ENCODE peak calls at places on chromosome 18, in ten cellular contexts. C is sigmoid colon, Z is prostate gland, B is H1, X is transverse colon, E is K562, J is HCT116, H is stomach, I is breast epithelium, V is esophagus muscularis mucosa. G is an unnamed sample.

GRCh38 chr18:79507546-79508480 is 112.1 kb downstream of the NFATC1 start:
- DNase-seq in I (peak), X (peak), V (no peak), B (no peak), J (no peak), Z (peak), C (peak), E (no peak), H (peak), G (peak)

GRCh38 chr18:8052237-8052701 is 485.2 kb downstream of the PTPRM start:
- DNase-seq in X (no peak), E (no peak), I (no peak), H (no peak), Z (no peak), B (no peak), V (no peak), C (no peak), J (no peak), G (no peak)

GRCh38 chr18:70289351-70290330 is 796 bp downstream of the SOCS6 start:
- DNase-seq in X (peak), J (no peak), C (no peak), B (peak), V (no peak), I (no peak), H (peak), Z (peak), E (peak), G (no peak)

GRCh38 chr18:70464343-70465114 is 175.7 kb downstream of the SOCS6 start:
- DNase-seq in Z (peak), B (peak), E (peak), C (peak), V (no peak), X (peak), J (peak), H (peak), I (no peak), G (peak)

GRCh38 chr18:75183524-75183923 is 25.4 kb downstream of the PTGR3 start:
- DNase-seq in I (no peak), E (no peak), B (no peak), X (no peak), J (peak), H (no peak), Z (no peak), C (no peak), V (no peak), G (no peak)

GRCh38 chr18:25650201-25650941 is 298.4 kb upstream of the ZNF521 start:
- DNase-seq in J (no peak), C (no peak), E (no peak), V (no peak), Z (no peak), H (no peak), X (no peak), B (no peak), I (no peak), G (no peak)

GRCh38 chr18:69968073-69968472 is 20.4 kb upstream of the CD226 start:
- DNase-seq in H (no peak), X (no peak), J (no peak), V (no peak), I (no peak), Z (no peak), B (no peak), C (no peak), E (no peak), G (no peak)

GRCh38 chr18:46764586-46764985 is 7.7 kb upstream of the ST8SIA5 start:
- DNase-seq in C (no peak), H (no peak), E (no peak), V (no peak), J (no peak), B (no peak), I (no peak), Z (no peak), X (no peak), G (no peak)

GRCh38 chr18:29430416-29430815 is 1253.5 kb upstream of the CDH2 start:
- DNase-seq in I (no peak), B (no peak), X (no peak), J (peak), E (no peak), V (no peak), Z (no peak), H (no peak), C (no peak), G (no peak)

GRCh38 chr18:32021756-32022564 is 3.3 kb downstream of the RNF125 start:
- DNase-seq in B (no peak), I (no peak), E (no peak), X (no peak), C (no peak), Z (no peak), V (no peak), J (no peak), H (no peak), G (no peak)

GRCh38 chr18:32019251-32019943 is 772 bp downstream of the RNF125 start:
- DNase-seq in H (peak), C (no peak), E (peak), X (peak), B (peak), V (no peak), Z (peak), I (peak), J (peak), G (peak)

DNA sequence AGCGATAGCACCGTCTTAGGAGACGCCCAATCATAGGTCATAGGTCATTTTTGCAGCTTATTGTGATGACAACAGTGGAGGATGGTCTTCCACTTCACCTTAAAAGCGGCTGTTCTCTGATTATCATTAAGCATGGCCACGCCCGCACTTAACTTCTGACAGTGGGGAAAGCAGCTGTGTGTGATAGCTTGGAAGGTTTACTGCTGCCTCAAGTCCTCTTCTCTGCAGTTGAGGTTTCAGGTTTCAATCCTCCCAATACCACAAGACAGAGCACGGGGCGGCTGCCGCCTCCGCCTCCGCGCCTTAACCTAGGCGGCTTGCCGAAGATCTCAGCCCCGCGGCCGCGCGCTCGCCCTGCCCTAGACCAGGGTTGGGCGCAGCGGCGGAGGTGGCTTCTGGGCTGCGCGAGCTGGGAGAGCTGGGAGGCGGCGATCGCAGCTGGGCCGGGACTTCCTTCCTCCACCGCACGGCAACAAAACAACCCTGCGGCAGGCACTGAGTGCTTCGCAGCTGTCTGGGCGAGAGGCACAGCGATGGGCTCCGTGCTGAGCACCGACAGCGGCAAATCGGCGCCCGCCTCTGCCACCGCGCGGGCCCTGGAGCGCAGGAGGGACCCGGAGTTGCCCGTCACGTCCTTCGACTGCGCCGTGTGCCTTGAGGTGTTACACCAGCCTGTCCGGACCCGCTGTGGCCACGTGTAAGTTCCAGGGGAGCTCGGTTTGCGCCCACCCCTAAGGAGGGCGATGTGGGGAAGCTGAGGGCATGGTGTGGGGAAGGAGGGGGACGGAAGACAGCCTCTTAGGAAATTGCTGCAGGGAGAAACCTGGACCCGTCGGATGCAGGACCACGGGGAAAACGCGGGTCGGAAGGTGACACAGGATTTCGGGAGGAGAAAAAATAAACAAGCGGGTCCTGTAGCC is at the start of gene RNF125:
- DNase-seq in H (peak), I (peak), Z (peak), E (peak), B (peak), V (peak), X (peak), J (peak), C (peak), G (peak)
- TF ChIP-seq POLR2AphosphoS5 in H (peak), I (peak), Z (peak), E (peak), B (no peak), V (peak), X (peak), J (peak), C (no peak), G (peak)

DNA sequence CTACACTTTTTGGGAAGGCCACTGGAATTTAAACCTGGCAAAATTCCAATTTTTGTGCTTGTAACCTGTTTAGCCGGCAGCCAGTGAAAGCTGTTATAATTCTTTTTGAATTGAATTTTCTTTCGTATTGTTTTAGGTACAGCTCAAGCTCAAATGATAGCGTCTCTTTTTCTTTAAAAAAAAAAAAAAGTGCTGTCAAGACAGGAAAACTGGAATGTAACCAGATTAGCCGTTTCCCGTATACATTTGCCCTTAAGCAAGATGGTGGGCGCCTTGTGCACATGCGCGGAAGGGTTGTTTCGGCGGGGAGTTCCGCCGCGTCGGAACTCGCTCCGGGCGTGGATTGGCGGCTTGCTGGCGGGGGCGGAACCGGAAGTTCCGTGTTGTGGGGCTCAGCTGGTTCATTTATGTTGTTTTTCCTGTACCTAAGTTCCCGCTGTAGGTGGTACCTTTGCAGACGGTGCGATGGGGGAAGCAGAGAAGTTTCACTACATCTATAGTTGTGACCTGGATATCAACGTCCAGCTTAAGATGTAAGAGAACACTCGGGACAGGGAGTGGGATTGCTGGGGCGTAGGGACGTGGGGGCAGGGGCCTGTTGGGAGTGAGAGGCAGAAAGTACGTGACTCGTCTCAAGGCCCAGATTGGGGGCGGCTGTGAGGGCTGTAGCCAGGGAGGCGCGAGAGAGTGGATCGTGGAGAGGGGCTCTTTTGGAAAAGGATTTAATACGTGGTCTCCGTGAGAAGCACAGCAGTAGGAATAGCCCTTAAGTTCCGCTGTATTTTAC is at the start of gene PIK3C3:
- DNase-seq in E (peak), X (peak), Z (peak), J (peak), B (peak), V (peak), H (peak), I (peak), C (peak), G (peak)
- TF ChIP-seq POLR2A in E (peak), X (peak), Z (peak), J (no peak), B (peak), V (no peak), H (no peak), I (no peak), C (no peak), G (no peak)

DNA sequence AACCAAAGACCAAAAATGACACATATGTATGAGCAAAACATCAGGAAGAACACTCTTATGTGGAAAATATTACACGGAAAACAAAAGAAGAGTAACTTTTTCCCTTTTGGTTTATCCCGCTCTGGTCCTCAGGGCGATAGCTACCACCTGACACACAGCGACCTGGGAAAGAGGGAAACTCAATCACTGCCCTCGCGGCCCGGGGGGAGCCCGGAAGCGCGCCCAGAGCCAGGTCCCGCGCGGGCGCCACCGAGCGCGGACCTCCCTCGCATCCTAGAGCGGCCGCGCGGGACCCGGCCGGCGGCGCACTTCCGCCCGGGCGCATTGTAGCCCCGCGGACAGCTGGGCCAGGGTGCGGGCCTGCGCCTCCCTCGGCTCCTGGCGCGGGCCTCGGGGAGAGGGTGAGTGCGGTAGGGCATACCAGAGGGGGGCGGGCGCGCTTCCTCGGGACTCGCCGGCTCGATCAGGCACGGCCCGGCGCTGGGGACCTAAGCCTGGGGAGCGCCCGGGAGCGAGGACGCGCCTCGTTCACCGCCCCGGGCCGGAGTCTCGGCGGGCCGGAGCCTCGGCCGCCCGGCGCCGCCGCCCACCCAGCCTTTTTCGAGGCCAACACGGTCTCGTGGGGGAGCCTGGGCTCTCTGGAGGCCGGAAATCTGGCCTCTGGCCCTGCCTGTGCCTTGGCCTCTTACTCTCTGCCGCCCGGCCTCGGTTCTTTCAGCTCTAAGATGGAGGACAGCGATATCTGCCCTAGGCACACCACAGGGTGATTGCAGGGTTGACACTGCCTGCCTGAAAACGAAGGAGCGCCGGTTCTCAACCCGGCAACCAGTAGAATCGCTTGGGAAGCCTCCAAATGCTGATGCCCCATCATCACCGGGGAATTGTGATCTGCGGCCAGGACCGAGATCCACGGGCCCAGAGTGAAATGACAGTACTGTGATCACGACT is at the start of gene ELAC1:
- DNase-seq in X (peak), V (peak), H (peak), C (peak), E (peak), Z (peak), B (peak), I (peak), J (peak), G (peak)
- TF ChIP-seq CTCF in X (no peak), V (peak), H (no peak), C (no peak), E (no peak), Z (peak), B (no peak), I (no peak), J (no peak), G (no peak)

GRCh38 chr18:31946305-31947046 is 3.5 kb upstream of the TRAPPC8 start:
- DNase-seq in Z (no peak), C (no peak), B (no peak), X (no peak), V (no peak), I (no peak), H (no peak), J (no peak), E (no peak), G (no peak)

GRCh38 chr18:31941010-31941809 is 1.7 kb downstream of the TRAPPC8 start:
- DNase-seq in J (no peak), B (no peak), X (no peak), V (no peak), Z (no peak), C (no peak), E (no peak), H (no peak), I (no peak), G (no peak)

GRCh38 chr18:31943895-31944816 is 1.2 kb upstream of the TRAPPC8 start:
- DNase-seq in E (peak), C (no peak), B (no peak), X (no peak), V (no peak), I (no peak), Z (no peak), J (no peak), H (no peak), G (no peak)

GRCh38 chr18:31942999-31943894 is at the start of gene TRAPPC8:
- DNase-seq in B (peak), Z (peak), J (peak), V (peak), H (peak), C (peak), X (peak), I (peak), E (peak), G (peak)

DNA sequence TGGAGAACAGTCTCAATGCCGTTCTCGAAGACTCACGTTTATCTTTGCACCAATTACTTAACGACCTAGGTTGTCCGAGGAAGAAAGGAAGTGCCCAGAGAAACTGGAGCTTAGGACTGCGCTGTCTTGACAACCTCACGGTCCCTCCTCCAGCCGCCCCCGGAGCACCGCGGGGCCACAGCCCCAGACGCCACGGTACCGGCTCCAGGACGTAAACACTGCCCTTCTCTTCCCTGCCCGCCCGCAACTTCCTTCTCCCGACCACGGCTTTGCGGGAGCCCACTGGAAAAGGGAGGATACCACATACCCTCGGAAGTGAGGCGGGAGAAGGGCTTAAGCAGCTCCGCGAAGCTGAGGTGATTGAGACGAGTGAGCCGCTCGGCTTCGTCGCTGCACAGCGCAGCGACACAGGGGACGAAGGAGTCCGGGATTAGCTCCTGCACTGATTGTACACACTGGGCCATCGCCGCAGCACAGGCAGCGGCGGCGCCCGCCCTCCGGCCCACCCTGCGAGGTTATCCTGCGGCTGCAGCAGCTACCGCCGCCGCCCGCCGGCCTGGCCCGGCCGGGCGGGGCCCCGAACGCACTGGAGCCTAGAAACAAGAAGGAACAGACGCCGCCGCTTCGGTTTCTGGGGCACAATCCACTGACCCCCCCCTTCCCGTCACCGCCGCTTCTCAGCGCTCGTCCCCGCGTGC is 478 bp downstream of the TRAPPC8 start:
- DNase-seq in V (no peak), E (peak), X (peak), C (peak), B (no peak), Z (peak), I (no peak), H (no peak), J (no peak), G (peak)
- TF ChIP-seq POLR2AphosphoS5 in V (no peak), E (no peak), X (no peak), C (no peak), B (no peak), Z (no peak), I (peak), H (no peak), J (no peak), G (no peak)

GRCh38 chr18:9613550-9614400 is 584 bp downstream of the PPP4R1 start:
- DNase-seq in V (no peak), C (peak), X (peak), B (peak), I (peak), Z (peak), J (no peak), E (peak), H (peak), G (peak)
- TF ChIP-seq POLR2A in V (no peak), C (no peak), X (peak), B (peak), I (no peak), Z (peak), J (no peak), E (peak), H (no peak), G (no peak)

GRCh38 chr18:77059294-77059916 is 73.2 kb downstream of the MBP start:
- DNase-seq in J (peak), X (no peak), I (no peak), E (peak), V (no peak), C (no peak), B (no peak), H (no peak), Z (no peak), G (no peak)
- TF ChIP-seq CTCF in J (no peak), X (peak), I (peak), E (peak), V (peak), C (no peak), B (no peak), H (peak), Z (peak), G (peak)